ENCODE peak calls at places on chromosomes 2 and 18, in ten cellular contexts. X is heart left ventricle, M is GM12892, S is neuronal stem cell, D is K562, Z is left colon, A is left ventricle myocardium inferior, P is Calu3, N is NCI-H1092 treated with DMSO at 0.1 percent for 48 hours, V is AG10803. U is an unnamed sample.

GRCh38 chr18:72104851-72105250 is 439.3 kb downstream of the CBLN2 start:
- DNase-seq in X (no peak), M (no peak), S (no peak), D (no peak), Z (no peak), A (no peak), P (no peak), N (no peak), V (no peak), U (no peak)

GRCh38 chr2:7203056-7203467 is 285.9 kb downstream of the RNF144A start:
- DNase-seq in X (peak), M (no peak), S (peak), D (peak), Z (no peak), A (no peak), P (peak), N (peak), V (peak), U (peak)

GRCh38 chr18:44465337-44465736 is 215.4 kb upstream of the SETBP1 start:
- DNase-seq in X (no peak), M (no peak), S (no peak), D (no peak), Z (no peak), A (no peak), P (no peak), N (no peak), V (no peak), U (no peak)

GRCh38 chr2:164028764-164029534 is 293.1 kb upstream of the FIGN start:
- DNase-seq in X (no peak), M (no peak), S (no peak), D (no peak), Z (no peak), A (no peak), P (no peak), N (no peak), V (peak), U (no peak)

GRCh38 chr2:121316986-121317385 is 32.0 kb upstream of the TFCP2L1 start:
- DNase-seq in X (no peak), M (no peak), S (no peak), D (no peak), Z (no peak), A (no peak), P (no peak), N (no peak), V (no peak), U (no peak)

GRCh38 chr2:17814601-17815000 is 1.7 kb upstream of the MSGN1 start:
- DNase-seq in X (no peak), M (no peak), S (no peak), D (no peak), Z (no peak), A (no peak), P (no peak), N (no peak), V (no peak), U (no peak)

GRCh38 chr2:238097201-238097987 is 2.7 kb upstream of the ESPNL start:
- DNase-seq in X (no peak), M (no peak), S (no peak), D (no peak), Z (no peak), A (no peak), P (no peak), N (no peak), V (no peak), U (no peak)

GRCh38 chr2:42905341-42906114 is 113.1 kb upstream of the HAAO start:
- DNase-seq in X (no peak), M (no peak), S (no peak), D (peak), Z (no peak), A (no peak), P (no peak), N (peak), V (peak), U (no peak)

GRCh38 chr2:188303363-188304031 is 11.8 kb downstream of the GULP1 start:
- DNase-seq in X (no peak), M (no peak), S (peak), D (no peak), Z (no peak), A (no peak), P (peak), N (no peak), V (peak), U (no peak)

GRCh38 chr2:168956392-168956791 is 55.3 kb downstream of the G6PC2 start:
- DNase-seq in X (no peak), M (no peak), S (no peak), D (no peak), Z (no peak), A (no peak), P (no peak), N (no peak), V (no peak), U (no peak)

GRCh38 chr2:190123956-190124355 is 61.4 kb upstream of the MSTN start:
- DNase-seq in X (no peak), M (no peak), S (no peak), D (no peak), Z (no peak), A (no peak), P (no peak), N (no peak), V (peak), U (no peak)

GRCh38 chr2:82789886-82790276 is 1669.2 kb downstream of the SUCLG1 start:
- DNase-seq in X (no peak), M (no peak), S (no peak), D (no peak), Z (no peak), A (no peak), P (no peak), N (no peak), V (no peak), U (no peak)

GRCh38 chr2:229748950-229749349 is 34.6 kb upstream of the DNER start:
- DNase-seq in X (no peak), M (no peak), S (no peak), D (no peak), Z (no peak), A (no peak), P (no peak), N (no peak), V (no peak), U (no peak)

GRCh38 chr2:169822785-169823392 is 1.8 kb downstream of the METTL5 start:
- DNase-seq in X (no peak), M (no peak), S (no peak), D (no peak), Z (no peak), A (no peak), P (no peak), N (no peak), V (no peak), U (no peak)

GRCh38 chr2:144967971-144968370 is 448.1 kb upstream of the ZEB2 start:
- DNase-seq in X (no peak), M (no peak), S (no peak), D (no peak), Z (no peak), A (no peak), P (no peak), N (no peak), V (no peak), U (no peak)

GRCh38 chr2:190277234-190278112 is 42.2 kb downstream of the HIBCH start:
- DNase-seq in X (no peak), M (no peak), S (peak), D (peak), Z (no peak), A (no peak), P (no peak), N (no peak), V (peak), U (peak)

GRCh38 chr18:8260319-8260718 is 348.9 kb upstream of the RAB12 start:
- DNase-seq in X (no peak), M (no peak), S (no peak), D (no peak), Z (no peak), A (no peak), P (peak), N (no peak), V (peak), U (no peak)

GRCh38 chr2:134973241-134974146 is 54.9 kb downstream of the CCNT2 start:
- DNase-seq in X (no peak), M (no peak), S (no peak), D (no peak), Z (no peak), A (no peak), P (no peak), N (no peak), V (no peak), U (no peak)

GRCh38 chr2:161068670-161069069 is 91.6 kb upstream of the TANK start:
- DNase-seq in X (no peak), M (no peak), S (no peak), D (no peak), Z (no peak), A (no peak), P (no peak), N (no peak), V (peak), U (no peak)

GRCh38 chr18:27413495-27414401 is 228.6 kb upstream of the CHST9 start:
- DNase-seq in X (peak), M (no peak), S (no peak), D (no peak), Z (no peak), A (no peak), P (no peak), N (no peak), V (peak), U (no peak)

GRCh38 chr2:236337465-236338325 is 73.5 kb upstream of the ASB18 start:
- DNase-seq in X (no peak), M (no peak), S (no peak), D (no peak), Z (no peak), A (no peak), P (no peak), N (no peak), V (no peak), U (no peak)

GRCh38 chr2:101753207-101753616 is 55.7 kb downstream of the MAP4K4 start:
- DNase-seq in X (no peak), M (no peak), S (no peak), D (no peak), Z (no peak), A (no peak), P (no peak), N (no peak), V (no peak), U (no peak)

GRCh38 chr2:179686718-179687342 is 174.6 kb downstream of the ZNF385B start:
- DNase-seq in X (no peak), M (no peak), S (no peak), D (no peak), Z (no peak), A (no peak), P (no peak), N (no peak), V (peak), U (no peak)

GRCh38 chr2:105323117-105323516 is 6.4 kb downstream of the TGFBRAP1 start:
- DNase-seq in X (no peak), M (no peak), S (no peak), D (no peak), Z (no peak), A (no peak), P (no peak), N (no peak), V (no peak), U (no peak)

GRCh38 chr18:10770264-10770663 is 244.4 kb downstream of the NAPG start:
- DNase-seq in X (no peak), M (no peak), S (no peak), D (no peak), Z (no peak), A (no peak), P (no peak), N (no peak), V (no peak), U (no peak)

GRCh38 chr2:48448274-48449061 is 81.5 kb upstream of the STON1 start:
- DNase-seq in X (no peak), M (no peak), S (no peak), D (no peak), Z (no peak), A (no peak), P (no peak), N (no peak), V (peak), U (no peak)

U was measured in HCT116.